ENCODE peak calls at places on chromosomes 16 and 17, in six cellular contexts. E, P, K, J, Y and L are unnamed samples.
A peak's percentile ranks its signal among the peaks of the same experiment; 100 is the strongest.

GRCh38 chr17:7019839-7020519 is 2.9 kb upstream of the BCL6B start:
- DNase-seq in E (no peak), J (no peak), K (peak; percentile 6), P (no peak), Y (peak; percentile 23), L (peak; percentile 65)

GRCh38 chr17:8736796-8737195 is 7.8 kb downstream of the CCDC42 start:
- DNase-seq in E (no peak), P (no peak), K (no peak), Y (no peak), J (no peak), L (no peak)

GRCh38 chr16:76428858-76429257 is 151.7 kb downstream of the CNTNAP4 start:
- DNase-seq in E (no peak), P (no peak), K (no peak), J (no peak), Y (no peak), L (no peak)

GRCh38 chr17:50396261-50397110 is 837 bp downstream of the LRRC59 start:
- DNase-seq in P (peak; percentile 3), Y (peak; percentile 56), J (peak; percentile 16), K (peak; percentile 36), E (no peak), L (peak; percentile 64)

GRCh38 chr17:78356163-78356713 is 3.6 kb downstream of the SOCS3 start:
- DNase-seq in K (peak; percentile 88), J (no peak), Y (peak; percentile 98), E (peak; percentile 97), P (peak; percentile 75), L (peak; percentile 95)

GRCh38 chr16:12132850-12133249 is 156.3 kb downstream of the SNX29 start:
- DNase-seq in E (no peak), Y (no peak), J (no peak), P (no peak), K (no peak), L (no peak)

GRCh38 chr16:57266531-57267268 is 17.8 kb downstream of the PLLP start:
- DNase-seq in P (no peak), J (no peak), Y (no peak), K (peak; percentile 27), E (no peak), L (no peak)

GRCh38 chr17:72166040-72166439 is 45.2 kb downstream of the SOX9 start:
- DNase-seq in P (no peak), E (no peak), J (no peak), Y (no peak), K (no peak), L (no peak)

GRCh38 chr17:30344283-30345088 is 10.6 kb upstream of the TMIGD1 start:
- DNase-seq in J (no peak), E (no peak), Y (peak; percentile 59), P (no peak), K (peak; percentile 75), L (peak; percentile 30)

GRCh38 chr17:72270530-72270929 is 149.7 kb downstream of the SOX9 start:
- DNase-seq in P (no peak), J (peak; percentile 12), E (no peak), Y (peak; percentile 3), K (no peak), L (peak; percentile 47)

GRCh38 chr16:630815-631405 is at the start of gene WFIKKN1:
- DNase-seq in K (no peak), Y (no peak), P (no peak), J (no peak), E (no peak), L (no peak)

GRCh38 chr17:38602453-38602852 is 3.3 kb downstream of the SRCIN1 start:
- DNase-seq in Y (no peak), E (no peak), J (no peak), P (no peak), K (no peak), L (peak; percentile 39)

GRCh38 chr16:76386784-76387183 is 109.6 kb downstream of the CNTNAP4 start:
- DNase-seq in Y (no peak), P (no peak), J (no peak), K (no peak), E (no peak), L (no peak)

GRCh38 chr17:58991718-58992331 is 114.9 kb downstream of the TRIM37 start:
- DNase-seq in Y (peak; percentile 63), J (no peak), K (no peak), P (no peak), E (peak; percentile 39), L (peak; percentile 92)

GRCh38 chr16:81602792-81603191 is 158.2 kb downstream of the CMIP start:
- DNase-seq in E (no peak), P (no peak), J (no peak), Y (no peak), K (no peak), L (no peak)

GRCh38 chr17:34584805-34585416 is 5.5 kb downstream of the TMEM132E start:
- DNase-seq in P (no peak), J (no peak), K (no peak), Y (peak; percentile 2), E (no peak), L (peak; percentile 33)

GRCh38 chr16:64543401-64543800 is 578.5 kb downstream of the CDH11 start:
- DNase-seq in K (no peak), E (no peak), J (no peak), P (no peak), Y (no peak), L (no peak)

GRCh38 chr17:39939588-39940419 is 12.3 kb downstream of the LRRC3C start:
- DNase-seq in K (peak; percentile 80), Y (peak; percentile 98), E (peak; percentile 71), P (no peak), J (no peak), L (peak; percentile 90)

GRCh38 chr17:61284174-61284573 is 115.5 kb upstream of the TBX2 start:
- DNase-seq in K (no peak), Y (peak; percentile 93), E (no peak), J (peak; percentile 2), P (no peak), L (peak; percentile 93)

GRCh38 chr17:73155410-73156165 is 9.2 kb upstream of the SSTR2 start:
- DNase-seq in E (no peak), K (peak; percentile 46), Y (no peak), J (no peak), P (no peak), L (no peak)

GRCh38 chr17:48600244-48601098 is 4.3 kb downstream of the HOXB6 start:
- DNase-seq in P (no peak), J (no peak), K (no peak), Y (peak; percentile 24), E (no peak), L (no peak)

GRCh38 chr16:68448360-68448970 is at the start of gene SMPD3:
- DNase-seq in P (peak; percentile 98), J (peak; percentile 90), Y (peak; percentile 97), E (peak; percentile 86), K (peak; percentile 98), L (peak; percentile 99)

GRCh38 chr16:87420401-87421368 is 28.5 kb downstream of the MAP1LC3B start:
- DNase-seq in J (no peak), Y (no peak), P (no peak), K (peak; percentile 40), E (no peak), L (no peak)

GRCh38 chr16:74837056-74837455 is 62.4 kb upstream of the FA2H start:
- DNase-seq in E (no peak), J (no peak), P (no peak), K (no peak), Y (no peak), L (no peak)

GRCh38 chr17:61248399-61248798 is 151.2 kb upstream of the TBX2 start:
- DNase-seq in K (no peak), E (no peak), J (no peak), P (no peak), Y (peak; percentile 55), L (peak; percentile 69)

GRCh38 chr16:85863384-85863774 is 35.6 kb upstream of the IRF8 start:
- DNase-seq in Y (no peak), J (no peak), P (no peak), E (no peak), K (no peak), L (peak; percentile 36)

GRCh38 chr17:42287305-42288077 is 807 bp upstream of the STAT5A start:
- DNase-seq in P (no peak), Y (no peak), J (no peak), E (peak; percentile 40), K (peak; percentile 61), L (no peak)

GRCh38 chr16:86510465-86511261 is at the start of gene FOXF1:
- DNase-seq in K (no peak), E (no peak), Y (peak; percentile 83), J (peak; percentile 38), P (no peak), L (peak; percentile 83)

GRCh38 chr16:61934591-61934990 is 101.6 kb downstream of the CDH8 start:
- DNase-seq in E (no peak), K (no peak), Y (no peak), P (no peak), J (no peak), L (no peak)

GRCh38 chr16:49876716-49877129 is 20.8 kb upstream of the ZNF423 start:
- DNase-seq in Y (no peak), K (peak; percentile 3), J (no peak), E (no peak), P (no peak), L (peak; percentile 16)

GRCh38 chr17:2035549-2036490 is 5.9 kb downstream of the DPH1 start:
- DNase-seq in E (no peak), P (no peak), J (no peak), Y (no peak), K (no peak), L (no peak)